ENCODE peak calls at places on chromosomes 7 and 10, in seven cellular contexts. Z is T follicular helper cell; S is SK-N-SH; B is GM18507; K is activated CD4-positive, alpha-beta T cell treated with anti-CD3 and anti-CD28 coated beads, Interleukin-2, amount 50 U/mL, for 1 hour; E is HL-60; N is HAP-1. M is an unnamed sample.

GRCh38 chr10:49441488-49442476 is 45.9 kb upstream of the DRGX start:
- DNase-seq in K (no peak), Z (no peak), S (no peak), E (no peak), B (no peak), N (no peak), M (peak)

GRCh38 chr10:64515975-64516699 is 994.9 kb downstream of the REEP3 start:
- DNase-seq in K (no peak), B (no peak), Z (no peak), E (no peak), N (no peak), S (no peak), M (no peak)

GRCh38 chr10:71854031-71854430 is 3.0 kb upstream of the PSAP start:
- DNase-seq in E (no peak), S (no peak), N (no peak), Z (no peak), B (no peak), K (no peak), M (no peak)

GRCh38 chr7:66152538-66153191 is 38.0 kb downstream of the CRCP start:
- DNase-seq in N (no peak), B (no peak), Z (no peak), E (no peak), K (no peak), S (peak), M (no peak)

GRCh38 chr10:35075228-35075627 is 14.9 kb downstream of the CUL2 start:
- DNase-seq in N (no peak), B (no peak), Z (no peak), K (no peak), E (no peak), S (no peak), M (no peak)

GRCh38 chr7:75629042-75629441 is 109.7 kb downstream of the HIP1 start:
- DNase-seq in Z (no peak), N (no peak), K (no peak), B (no peak), S (no peak), E (no peak), M (no peak)

GRCh38 chr7:101594790-101595189 is 34.3 kb downstream of the MYL10 start:
- DNase-seq in B (no peak), E (no peak), N (no peak), K (no peak), S (no peak), Z (no peak), M (no peak)

GRCh38 chr7:126702242-126703016 is 550.3 kb downstream of the GRM8 start:
- DNase-seq in B (no peak), S (no peak), Z (no peak), E (no peak), K (no peak), N (no peak), M (no peak)

GRCh38 chr7:95871078-95871848 is 98.9 kb downstream of the DYNC1I1 start:
- DNase-seq in B (peak), Z (no peak), K (no peak), S (peak), E (no peak), N (peak), M (no peak)

GRCh38 chr10:118669020-118669766 is 73.7 kb upstream of the PRLHR start:
- DNase-seq in Z (no peak), S (peak), E (no peak), B (no peak), N (peak), K (no peak), M (no peak)

GRCh38 chr7:28939367-28939766 is 18.8 kb downstream of the TRIL start:
- DNase-seq in E (no peak), K (no peak), Z (no peak), N (no peak), B (no peak), S (no peak), M (no peak)

GRCh38 chr10:794382-794956 is 105.0 kb upstream of the DIP2C start:
- DNase-seq in S (peak), N (no peak), B (no peak), Z (no peak), E (no peak), K (no peak), M (no peak)

GRCh38 chr7:1535695-1536094 is 5.2 kb downstream of the MAFK start:
- DNase-seq in K (no peak), S (no peak), E (no peak), N (no peak), B (no peak), Z (no peak), M (no peak)

GRCh38 chr10:97731346-97732051 is 5.4 kb upstream of the ZFYVE27 start:
- DNase-seq in N (peak), E (no peak), S (peak), Z (peak), K (peak), B (no peak), M (peak)

M was measured in effector memory CD8-positive, alpha-beta T cell.